ENCODE peak calls at places on chromosomes 7 and 10, in ten cellular contexts. G is NB4, W is ovary, Y is tibial nerve, A is transverse colon, S is right lobe of liver, L is esophagus squamous epithelium, K is adrenal gland, I is upper lobe of left lung, P is body of pancreas. B is an unnamed sample.

GRCh38 chr10:24912214-24912613 is 40.2 kb downstream of the PRTFDC1 start:
- DNase-seq in G (no peak), W (no peak), Y (no peak), A (no peak), S (no peak), L (no peak), K (no peak), I (no peak), P (no peak), B (no peak)

GRCh38 chr10:89363766-89364407 is 14.0 kb upstream of the IFIT1B start:
- DNase-seq in G (no peak), W (no peak), Y (no peak), A (no peak), S (no peak), L (no peak), K (no peak), I (no peak), P (no peak), B (no peak)

GRCh38 chr10:113320980-113321379 is 231.9 kb upstream of the HABP2 start:
- DNase-seq in G (no peak), W (no peak), Y (no peak), A (no peak), S (no peak), L (no peak), K (peak), I (peak), P (no peak), B (no peak)

GRCh38 chr10:27819781-27820531 is 74.3 kb upstream of the MKX start:
- DNase-seq in G (no peak), W (peak), Y (no peak), A (no peak), S (no peak), L (no peak), K (peak), I (peak), P (peak), B (no peak)

GRCh38 chr10:80382989-80383388 is 25.4 kb upstream of the PRXL2A start:
- DNase-seq in G (peak), W (peak), Y (no peak), A (peak), S (no peak), L (no peak), K (peak), I (no peak), P (peak), B (no peak)

GRCh38 chr10:11402392-11402791 is 209.1 kb downstream of the USP6NL start:
- DNase-seq in G (no peak), W (no peak), Y (no peak), A (no peak), S (no peak), L (no peak), K (no peak), I (no peak), P (no peak), B (no peak)

GRCh38 chr7:150586068-150586777 is 19.0 kb downstream of the GIMAP4 start:
- DNase-seq in G (peak), W (no peak), Y (no peak), A (no peak), S (no peak), L (no peak), K (no peak), I (no peak), P (no peak), B (no peak)

GRCh38 chr7:127983804-127984332 is 47.4 kb downstream of the LRRC4 start:
- DNase-seq in G (no peak), W (no peak), Y (no peak), A (no peak), S (no peak), L (no peak), K (no peak), I (no peak), P (no peak), B (no peak)

GRCh38 chr10:78377362-78377761 is 343.7 kb downstream of the RPS24 start:
- DNase-seq in G (no peak), W (no peak), Y (no peak), A (no peak), S (no peak), L (no peak), K (no peak), I (no peak), P (no peak), B (no peak)

GRCh38 chr7:47635091-47636090 is 53.5 kb upstream of the TNS3 start:
- DNase-seq in G (no peak), W (peak), Y (no peak), A (peak), S (peak), L (no peak), K (no peak), I (peak), P (peak), B (no peak)

GRCh38 chr7:21261627-21262564 is 166.0 kb upstream of the SP4 start:
- DNase-seq in G (peak), W (no peak), Y (no peak), A (peak), S (no peak), L (no peak), K (peak), I (no peak), P (peak), B (no peak)

GRCh38 chr10:120327671-120328070 is 129.4 kb upstream of the PLPP4 start:
- DNase-seq in G (no peak), W (no peak), Y (no peak), A (no peak), S (no peak), L (no peak), K (no peak), I (no peak), P (no peak), B (no peak)

GRCh38 chr7:110095372-110096052 is 995.4 kb upstream of the LRRN3 start:
- DNase-seq in G (no peak), W (no peak), Y (no peak), A (no peak), S (no peak), L (no peak), K (no peak), I (no peak), P (no peak), B (no peak)

GRCh38 chr7:109545686-109546085 is 976.0 kb downstream of the DNAJB9 start:
- DNase-seq in G (no peak), W (no peak), Y (no peak), A (no peak), S (no peak), L (no peak), K (no peak), I (no peak), P (no peak), B (no peak)

GRCh38 chr7:151745090-151745638 is 131.8 kb downstream of the PRKAG2 start:
- DNase-seq in G (peak), W (no peak), Y (peak), A (peak), S (peak), L (no peak), K (no peak), I (peak), P (peak), B (no peak)

GRCh38 chr10:71466330-71466729 is 69.6 kb downstream of the CDH23 start:
- DNase-seq in G (no peak), W (no peak), Y (no peak), A (no peak), S (no peak), L (no peak), K (no peak), I (no peak), P (no peak), B (peak)

GRCh38 chr10:132446195-132446581 is 49.2 kb downstream of the PWWP2B start:
- DNase-seq in G (no peak), W (no peak), Y (no peak), A (no peak), S (no peak), L (no peak), K (no peak), I (no peak), P (no peak), B (no peak)

GRCh38 chr10:614341-614664 is 75.2 kb downstream of the DIP2C start:
- DNase-seq in G (no peak), W (no peak), Y (no peak), A (no peak), S (no peak), L (no peak), K (no peak), I (no peak), P (peak), B (no peak)

GRCh38 chr10:31134303-31134928 is 102.8 kb upstream of the ZNF438 start:
- DNase-seq in G (peak), W (peak), Y (no peak), A (peak), S (no peak), L (no peak), K (no peak), I (peak), P (peak), B (no peak)

GRCh38 chr7:112282476-112283188 is 76.1 kb downstream of the ZNF277 start:
- DNase-seq in G (no peak), W (no peak), Y (no peak), A (no peak), S (no peak), L (no peak), K (no peak), I (no peak), P (no peak), B (no peak)

GRCh38 chr10:6473430-6473829 is 106.6 kb downstream of the PRKCQ start:
- DNase-seq in G (peak), W (no peak), Y (no peak), A (peak), S (no peak), L (no peak), K (no peak), I (no peak), P (no peak), B (peak)

GRCh38 chr10:113087082-113088029 is 137.3 kb downstream of the TCF7L2 start:
- DNase-seq in G (peak), W (peak), Y (no peak), A (peak), S (no peak), L (no peak), K (peak), I (peak), P (peak), B (peak)

GRCh38 chr10:104246981-104247380 is 7.7 kb upstream of the GSTO1 start:
- DNase-seq in G (peak), W (no peak), Y (no peak), A (no peak), S (no peak), L (no peak), K (no peak), I (peak), P (no peak), B (no peak)

GRCh38 chr10:29600067-29600466 is 34.7 kb downstream of the SVIL start:
- DNase-seq in G (no peak), W (peak), Y (no peak), A (no peak), S (no peak), L (no peak), K (peak), I (no peak), P (no peak), B (no peak)

GRCh38 chr10:62779487-62780248 is 24.9 kb upstream of the ADO start:
- DNase-seq in G (peak), W (no peak), Y (no peak), A (peak), S (no peak), L (no peak), K (no peak), I (peak), P (peak), B (no peak)

GRCh38 chr10:659710-660141 is 29.7 kb downstream of the DIP2C start:
- DNase-seq in G (no peak), W (no peak), Y (no peak), A (no peak), S (no peak), L (no peak), K (no peak), I (no peak), P (no peak), B (no peak)

GRCh38 chr7:100088095-100088620 is 611 bp upstream of the COPS6 start:
- DNase-seq in G (no peak), W (no peak), Y (no peak), A (no peak), S (no peak), L (no peak), K (no peak), I (no peak), P (no peak), B (no peak)

GRCh38 chr10:86363184-86363832 is 3.3 kb downstream of the GRID1 start:
- DNase-seq in G (no peak), W (no peak), Y (no peak), A (no peak), S (peak), L (no peak), K (no peak), I (peak), P (peak), B (peak)

GRCh38 chr7:37942934-37943610 is 22.6 kb downstream of the EPDR1 start:
- DNase-seq in G (no peak), W (peak), Y (peak), A (peak), S (peak), L (no peak), K (peak), I (peak), P (peak), B (peak)

GRCh38 chr10:101538481-101538880 is 49.6 kb downstream of the POLL start:
- DNase-seq in G (no peak), W (no peak), Y (no peak), A (no peak), S (no peak), L (no peak), K (no peak), I (no peak), P (no peak), B (no peak)

GRCh38 chr10:27568196-27569175 is 64.4 kb downstream of the RAB18 start:
- DNase-seq in G (peak), W (no peak), Y (no peak), A (no peak), S (no peak), L (no peak), K (no peak), I (no peak), P (no peak), B (no peak)

GRCh38 chr7:148856035-148856881 is 27.8 kb downstream of the EZH2 start:
- DNase-seq in G (peak), W (peak), Y (no peak), A (peak), S (no peak), L (no peak), K (peak), I (peak), P (peak), B (peak)

GRCh38 chr10:93813507-93814465 is 56.0 kb downstream of the LGI1 start:
- DNase-seq in G (peak), W (no peak), Y (peak), A (peak), S (peak), L (no peak), K (peak), I (peak), P (peak), B (peak)

GRCh38 chr10:76114556-76114955 is 683.1 kb downstream of the LRMDA start:
- DNase-seq in G (no peak), W (no peak), Y (no peak), A (no peak), S (no peak), L (no peak), K (no peak), I (no peak), P (no peak), B (no peak)

GRCh38 chr7:134300988-134301387 is 15.7 kb downstream of the SLC35B4 start:
- DNase-seq in G (no peak), W (no peak), Y (no peak), A (no peak), S (no peak), L (no peak), K (no peak), I (no peak), P (no peak), B (no peak)

GRCh38 chr7:35551682-35552081 is 143.3 kb downstream of the HERPUD2 start:
- DNase-seq in G (no peak), W (no peak), Y (no peak), A (no peak), S (no peak), L (no peak), K (no peak), I (no peak), P (no peak), B (no peak)

GRCh38 chr10:6144609-6145413 is 56.0 kb downstream of the RBM17 start:
- DNase-seq in G (peak), W (peak), Y (peak), A (peak), S (peak), L (peak), K (peak), I (peak), P (peak), B (peak)

GRCh38 chr10:73576178-73576889 is 14.8 kb downstream of the USP54 start:
- DNase-seq in G (peak), W (peak), Y (no peak), A (no peak), S (no peak), L (no peak), K (peak), I (no peak), P (peak), B (no peak)
- H3K4me3 ChIP-seq in G (no peak), W (peak), Y (peak), A (peak), S (no peak), L (peak), K (no peak), I (peak), P (no peak), B (no peak)

GRCh38 chr10:96646251-96646740 is 59.5 kb upstream of the TM9SF3 start:
- DNase-seq in G (no peak), W (no peak), Y (no peak), A (no peak), S (no peak), L (no peak), K (no peak), I (no peak), P (no peak), B (no peak)
- TF ChIP-seq POLR2A in G (no peak), W (no peak), Y (no peak), A (no peak), S (no peak), L (no peak), K (no peak), I (no peak), P (no peak), B (no peak)

GRCh38 chr7:44294325-44295069 is 30.9 kb downstream of the CAMK2B start:
- DNase-seq in G (no peak), W (no peak), Y (no peak), A (peak), S (no peak), L (no peak), K (peak), I (no peak), P (no peak), B (no peak)

GRCh38 chr7:44291733-44292395 is 33.5 kb downstream of the CAMK2B start:
- DNase-seq in G (no peak), W (no peak), Y (no peak), A (no peak), S (no peak), L (no peak), K (peak), I (no peak), P (no peak), B (peak)

GRCh38 chr7:44292418-44292817 is 33.0 kb downstream of the CAMK2B start:
- DNase-seq in G (no peak), W (no peak), Y (no peak), A (no peak), S (no peak), L (no peak), K (no peak), I (no peak), P (no peak), B (no peak)

GRCh38 chr7:44292876-44293560 is 32.4 kb downstream of the CAMK2B start:
- DNase-seq in G (no peak), W (peak), Y (no peak), A (peak), S (no peak), L (no peak), K (peak), I (peak), P (peak), B (no peak)

GRCh38 chr7:44293561-44294324 is 31.7 kb downstream of the CAMK2B start:
- DNase-seq in G (peak), W (no peak), Y (peak), A (peak), S (peak), L (no peak), K (peak), I (peak), P (peak), B (peak)
- H3K4me3 ChIP-seq in G (no peak), W (no peak), Y (no peak), A (no peak), S (no peak), L (no peak), K (no peak), I (no peak), P (no peak), B (no peak)

GRCh38 chr10:21309427-21309826 is 216.1 kb downstream of the SKIDA1 start:
- DNase-seq in G (no peak), W (no peak), Y (no peak), A (no peak), S (no peak), L (no peak), K (no peak), I (no peak), P (no peak), B (no peak)
- TF ChIP-seq POLR2A in G (no peak), W (no peak), Y (no peak), A (no peak), S (no peak), L (no peak), K (no peak), I (no peak), P (no peak), B (no peak)

DNA sequence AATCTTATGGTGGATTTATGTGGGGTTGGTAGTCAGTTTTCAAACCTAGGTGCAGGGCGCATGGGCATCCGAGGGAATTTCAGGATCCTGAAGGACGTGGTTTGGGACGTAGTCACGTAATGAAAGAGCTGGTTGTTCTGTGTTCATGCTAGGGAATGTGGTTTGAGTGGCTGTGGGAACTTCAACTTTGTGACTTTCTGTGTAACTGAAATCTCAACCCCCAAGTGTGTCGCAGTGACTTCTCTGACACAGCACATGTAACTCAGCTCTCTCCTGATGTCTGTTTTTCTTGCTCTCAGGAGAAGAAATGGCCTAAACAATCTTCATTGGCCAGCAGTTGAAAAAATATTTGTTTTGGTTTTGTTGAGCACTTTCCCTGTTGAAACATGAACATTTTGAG is 199.0 kb downstream of the PTEN start:
- DNase-seq in G (peak), W (no peak), Y (no peak), A (no peak), S (no peak), L (no peak), K (no peak), I (peak), P (no peak), B (no peak)
- H3K4me3 ChIP-seq in G (no peak), W (no peak), Y (no peak), A (no peak), S (no peak), L (no peak), K (no peak), I (no peak), P (no peak), B (no peak)

DNA sequence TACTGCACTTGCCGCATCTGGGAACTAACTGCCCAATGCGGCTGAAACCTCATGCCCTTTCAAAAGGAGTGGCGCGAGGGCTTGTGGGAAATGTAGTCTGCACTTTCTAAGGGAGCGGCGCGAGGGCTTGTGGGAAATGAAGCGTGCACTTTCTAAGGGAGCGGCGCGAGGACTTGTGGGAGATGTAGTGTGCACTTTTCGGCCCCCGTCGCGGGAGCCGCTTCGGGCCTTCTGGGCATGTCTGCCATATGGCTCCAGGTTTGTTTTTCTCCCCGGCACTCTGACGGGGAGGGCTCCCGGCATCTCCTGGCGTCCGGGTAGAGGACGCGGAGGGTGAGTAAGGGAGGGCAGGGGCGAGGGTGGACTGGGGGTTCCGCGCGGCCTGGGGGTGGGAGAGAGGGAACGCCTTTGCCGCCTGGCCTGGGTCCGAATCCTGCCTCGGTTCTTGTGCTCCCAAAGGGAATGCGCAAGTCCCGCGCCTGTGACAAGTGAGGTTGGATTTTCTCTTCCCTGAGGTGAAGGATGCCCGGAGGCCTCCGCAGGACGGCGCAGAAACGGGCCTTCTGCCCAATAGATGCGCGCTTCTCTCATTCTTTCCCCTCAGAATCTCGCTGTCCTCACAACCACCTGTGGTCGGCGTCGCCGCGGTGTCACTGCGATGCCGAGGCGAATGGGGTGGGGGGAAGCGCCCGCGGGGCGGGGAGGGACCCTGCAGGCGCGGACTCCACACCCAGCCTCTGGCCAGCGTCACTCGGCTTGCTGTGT is at the start of gene ZNF37A:
- DNase-seq in G (peak), W (peak), Y (peak), A (peak), S (peak), L (peak), K (peak), I (peak), P (peak), B (peak)
- TF ChIP-seq POLR2A in G (peak), W (no peak), Y (peak), A (peak), S (peak), L (peak), K (peak), I (no peak), P (peak), B (peak)

GRCh38 chr10:14240253-14241189 is 90.2 kb downstream of the FRMD4A start:
- DNase-seq in G (no peak), W (no peak), Y (no peak), A (no peak), S (no peak), L (no peak), K (no peak), I (no peak), P (no peak), B (no peak)
- H3K4me3 ChIP-seq in G (no peak), W (no peak), Y (no peak), A (no peak), S (no peak), L (no peak), K (no peak), I (no peak), P (no peak), B (no peak)